ENCODE peak calls at places on chromosomes 4 and X, in seven cellular contexts. One of them, this sample, is unnamed.

GRCh38 chrX:154398668-154399526 is 720 bp downstream of the RPL10 start:
- DNase-seq in epithelial cell of esophagus: peak; percentile 70
- DNase-seq in cardiac fibroblast: peak; percentile 87
- DNase-seq in suprapubic skin: peak; percentile 93
- DNase-seq in AG10803: peak; percentile 81
- DNase-seq in stimulated activated CD8-positive, alpha-beta memory T cell treated with anti-CD3 and anti-CD28 coated beads, Interleukin-15, amount 100 ng/mL, for 24 hours: peak; percentile 48
- DNase-seq in WTC11: peak; percentile 72
- DNase-seq in this sample: peak; percentile 13

GRCh38 chr4:150411527-150411926 is 170.4 kb upstream of the MAB21L2 start:
- DNase-seq in stimulated activated CD8-positive, alpha-beta memory T cell treated with anti-CD3 and anti-CD28 coated beads, Interleukin-15, amount 100 ng/mL, for 24 hours: no peak
- DNase-seq in cardiac fibroblast: peak; percentile 29
- DNase-seq in epithelial cell of esophagus: no peak
- DNase-seq in WTC11: no peak
- DNase-seq in suprapubic skin: no peak
- DNase-seq in AG10803: no peak
- DNase-seq in this sample: no peak

GRCh38 chr4:14269824-14270223 is 642.3 kb upstream of the BOD1L1 start:
- DNase-seq in suprapubic skin: no peak
- DNase-seq in AG10803: no peak
- DNase-seq in cardiac fibroblast: no peak
- DNase-seq in WTC11: no peak
- DNase-seq in stimulated activated CD8-positive, alpha-beta memory T cell treated with anti-CD3 and anti-CD28 coated beads, Interleukin-15, amount 100 ng/mL, for 24 hours: no peak
- DNase-seq in epithelial cell of esophagus: no peak
- DNase-seq in this sample: peak; percentile 55

GRCh38 chr4:76733380-76733779 is 164.6 kb downstream of the SOWAHB start:
- DNase-seq in cardiac fibroblast: no peak
- DNase-seq in suprapubic skin: no peak
- DNase-seq in epithelial cell of esophagus: peak; percentile 50
- DNase-seq in AG10803: no peak
- DNase-seq in stimulated activated CD8-positive, alpha-beta memory T cell treated with anti-CD3 and anti-CD28 coated beads, Interleukin-15, amount 100 ng/mL, for 24 hours: no peak
- DNase-seq in WTC11: peak; percentile 68
- DNase-seq in this sample: no peak

GRCh38 chr4:142365386-142365785 is 480.7 kb downstream of the INPP4B start:
- DNase-seq in WTC11: no peak
- DNase-seq in stimulated activated CD8-positive, alpha-beta memory T cell treated with anti-CD3 and anti-CD28 coated beads, Interleukin-15, amount 100 ng/mL, for 24 hours: no peak
- DNase-seq in AG10803: peak; percentile 72
- DNase-seq in epithelial cell of esophagus: peak; percentile 48
- DNase-seq in suprapubic skin: no peak
- DNase-seq in cardiac fibroblast: no peak
- DNase-seq in this sample: no peak

GRCh38 chr4:150569384-150569987 is 12.5 kb upstream of the MAB21L2 start:
- DNase-seq in suprapubic skin: no peak
- DNase-seq in AG10803: peak; percentile 32
- DNase-seq in epithelial cell of esophagus: no peak
- DNase-seq in WTC11: no peak
- DNase-seq in cardiac fibroblast: peak; percentile 18
- DNase-seq in stimulated activated CD8-positive, alpha-beta memory T cell treated with anti-CD3 and anti-CD28 coated beads, Interleukin-15, amount 100 ng/mL, for 24 hours: no peak
- DNase-seq in this sample: no peak

GRCh38 chr4:3768842-3769641 is 2.9 kb downstream of the ADRA2C start:
- DNase-seq in WTC11: no peak
- DNase-seq in stimulated activated CD8-positive, alpha-beta memory T cell treated with anti-CD3 and anti-CD28 coated beads, Interleukin-15, amount 100 ng/mL, for 24 hours: no peak
- DNase-seq in epithelial cell of esophagus: no peak
- DNase-seq in cardiac fibroblast: no peak
- DNase-seq in AG10803: no peak
- DNase-seq in suprapubic skin: no peak
- DNase-seq in this sample: no peak

GRCh38 chr4:3836041-3836801 is 70.0 kb downstream of the ADRA2C start:
- DNase-seq in suprapubic skin: no peak
- DNase-seq in stimulated activated CD8-positive, alpha-beta memory T cell treated with anti-CD3 and anti-CD28 coated beads, Interleukin-15, amount 100 ng/mL, for 24 hours: no peak
- DNase-seq in cardiac fibroblast: no peak
- DNase-seq in AG10803: no peak
- DNase-seq in WTC11: peak; percentile 49
- DNase-seq in epithelial cell of esophagus: no peak
- DNase-seq in this sample: no peak

GRCh38 chr4:4668355-4669210 is 126.7 kb upstream of the STX18 start:
- DNase-seq in epithelial cell of esophagus: no peak
- DNase-seq in AG10803: no peak
- DNase-seq in WTC11: no peak
- DNase-seq in stimulated activated CD8-positive, alpha-beta memory T cell treated with anti-CD3 and anti-CD28 coated beads, Interleukin-15, amount 100 ng/mL, for 24 hours: no peak
- DNase-seq in suprapubic skin: no peak
- DNase-seq in cardiac fibroblast: no peak
- DNase-seq in this sample: no peak

GRCh38 chr4:102319594-102319993 is 25.7 kb downstream of the SLC39A8 start:
- DNase-seq in AG10803: no peak
- DNase-seq in stimulated activated CD8-positive, alpha-beta memory T cell treated with anti-CD3 and anti-CD28 coated beads, Interleukin-15, amount 100 ng/mL, for 24 hours: no peak
- DNase-seq in suprapubic skin: no peak
- DNase-seq in cardiac fibroblast: no peak
- DNase-seq in WTC11: peak; percentile 19
- DNase-seq in epithelial cell of esophagus: no peak
- DNase-seq in this sample: no peak

GRCh38 chr4:121717680-121718237 is 21.0 kb upstream of the ANXA5 start:
- DNase-seq in AG10803: peak; percentile 84
- DNase-seq in epithelial cell of esophagus: no peak
- DNase-seq in cardiac fibroblast: peak; percentile 79
- DNase-seq in stimulated activated CD8-positive, alpha-beta memory T cell treated with anti-CD3 and anti-CD28 coated beads, Interleukin-15, amount 100 ng/mL, for 24 hours: no peak
- DNase-seq in WTC11: no peak
- DNase-seq in suprapubic skin: no peak
- DNase-seq in this sample: no peak

GRCh38 chr4:78951862-78952472 is 12.7 kb upstream of the PAQR3 start:
- DNase-seq in WTC11: no peak
- DNase-seq in AG10803: peak; percentile 48
- DNase-seq in suprapubic skin: no peak
- DNase-seq in stimulated activated CD8-positive, alpha-beta memory T cell treated with anti-CD3 and anti-CD28 coated beads, Interleukin-15, amount 100 ng/mL, for 24 hours: no peak
- DNase-seq in epithelial cell of esophagus: peak; percentile 54
- DNase-seq in cardiac fibroblast: peak; percentile 65
- DNase-seq in this sample: no peak

GRCh38 chrX:79182616-79183015 is 38.1 kb downstream of the GPR174 start:
- DNase-seq in cardiac fibroblast: no peak
- DNase-seq in WTC11: no peak
- DNase-seq in epithelial cell of esophagus: no peak
- DNase-seq in AG10803: no peak
- DNase-seq in suprapubic skin: no peak
- DNase-seq in stimulated activated CD8-positive, alpha-beta memory T cell treated with anti-CD3 and anti-CD28 coated beads, Interleukin-15, amount 100 ng/mL, for 24 hours: no peak
- DNase-seq in this sample: no peak

GRCh38 chr4:24932831-24933230 is 20.0 kb upstream of the CCDC149 start:
- DNase-seq in cardiac fibroblast: no peak
- DNase-seq in suprapubic skin: no peak
- DNase-seq in stimulated activated CD8-positive, alpha-beta memory T cell treated with anti-CD3 and anti-CD28 coated beads, Interleukin-15, amount 100 ng/mL, for 24 hours: no peak
- DNase-seq in AG10803: peak; percentile 10
- DNase-seq in WTC11: no peak
- DNase-seq in epithelial cell of esophagus: no peak
- DNase-seq in this sample: no peak

GRCh38 chr4:96585304-96585703 is 745.4 kb downstream of the PDHA2 start:
- DNase-seq in AG10803: no peak
- DNase-seq in suprapubic skin: no peak
- DNase-seq in cardiac fibroblast: no peak
- DNase-seq in epithelial cell of esophagus: no peak
- DNase-seq in stimulated activated CD8-positive, alpha-beta memory T cell treated with anti-CD3 and anti-CD28 coated beads, Interleukin-15, amount 100 ng/mL, for 24 hours: no peak
- DNase-seq in WTC11: no peak
- DNase-seq in this sample: no peak

GRCh38 chr4:33226133-33226532 is 2506.0 kb downstream of the PCDH7 start:
- DNase-seq in suprapubic skin: no peak
- DNase-seq in cardiac fibroblast: no peak
- DNase-seq in epithelial cell of esophagus: no peak
- DNase-seq in stimulated activated CD8-positive, alpha-beta memory T cell treated with anti-CD3 and anti-CD28 coated beads, Interleukin-15, amount 100 ng/mL, for 24 hours: no peak
- DNase-seq in AG10803: no peak
- DNase-seq in WTC11: no peak
- DNase-seq in this sample: no peak

GRCh38 chr4:5953003-5953951 is 60.4 kb upstream of the CRMP1 start:
- DNase-seq in WTC11: no peak
- DNase-seq in cardiac fibroblast: no peak
- DNase-seq in suprapubic skin: peak; percentile 69
- DNase-seq in stimulated activated CD8-positive, alpha-beta memory T cell treated with anti-CD3 and anti-CD28 coated beads, Interleukin-15, amount 100 ng/mL, for 24 hours: no peak
- DNase-seq in AG10803: no peak
- DNase-seq in epithelial cell of esophagus: no peak
- DNase-seq in this sample: no peak

GRCh38 chr4:128737098-128737513 is 72.4 kb upstream of the JADE1 start:
- DNase-seq in epithelial cell of esophagus: no peak
- DNase-seq in AG10803: no peak
- DNase-seq in stimulated activated CD8-positive, alpha-beta memory T cell treated with anti-CD3 and anti-CD28 coated beads, Interleukin-15, amount 100 ng/mL, for 24 hours: no peak
- DNase-seq in suprapubic skin: no peak
- DNase-seq in WTC11: no peak
- DNase-seq in cardiac fibroblast: peak; percentile 70
- DNase-seq in this sample: no peak

GRCh38 chrX:7191681-7192110 is 43.7 kb upstream of the PUDP start:
- DNase-seq in WTC11: peak; percentile 37
- DNase-seq in AG10803: no peak
- DNase-seq in stimulated activated CD8-positive, alpha-beta memory T cell treated with anti-CD3 and anti-CD28 coated beads, Interleukin-15, amount 100 ng/mL, for 24 hours: no peak
- DNase-seq in cardiac fibroblast: no peak
- DNase-seq in suprapubic skin: no peak
- DNase-seq in epithelial cell of esophagus: no peak
- DNase-seq in this sample: no peak

GRCh38 chr4:159401791-159402380 is 299.0 kb downstream of the RAPGEF2 start:
- DNase-seq in WTC11: no peak
- DNase-seq in stimulated activated CD8-positive, alpha-beta memory T cell treated with anti-CD3 and anti-CD28 coated beads, Interleukin-15, amount 100 ng/mL, for 24 hours: no peak
- DNase-seq in suprapubic skin: no peak
- DNase-seq in epithelial cell of esophagus: peak; percentile 90
- DNase-seq in AG10803: peak; percentile 91
- DNase-seq in cardiac fibroblast: peak; percentile 60
- DNase-seq in this sample: no peak

This sample was measured in amygdala.